ENCODE peak calls at places on chromosomes 5 and 9, in eight cellular contexts. One of them, this sample, is unnamed. For H3K9me3 and H3K4me1, the result is how much of the 10 kb centered on the place peaks cover.

GRCh38 chr9:127873886-127874285 is 3.6 kb downstream of the AK1 start:
- DNase-seq in cardiac muscle cell: peak
- DNase-seq in right atrium auricular region: peak
- DNase-seq in lung: peak
- DNase-seq in body of pancreas: peak
- DNase-seq in HCT116: no peak
- DNase-seq in CD8-positive, alpha-beta T cell: no peak
- DNase-seq in SJSA1: no peak
- DNase-seq in this sample: no peak

GRCh38 chr9:69122391-69123141 is 51.5 kb upstream of the TJP2 start:
- DNase-seq in cardiac muscle cell: peak
- DNase-seq in right atrium auricular region: no peak
- DNase-seq in lung: peak
- DNase-seq in body of pancreas: peak
- DNase-seq in HCT116: peak
- DNase-seq in CD8-positive, alpha-beta T cell: no peak
- DNase-seq in SJSA1: no peak
- DNase-seq in this sample: peak

GRCh38 chr9:91197232-91198181 is 164.2 kb downstream of the AUH start:
- DNase-seq in cardiac muscle cell: peak
- DNase-seq in right atrium auricular region: peak
- DNase-seq in lung: peak
- DNase-seq in body of pancreas: peak
- DNase-seq in HCT116: peak
- DNase-seq in CD8-positive, alpha-beta T cell: no peak
- DNase-seq in SJSA1: no peak
- DNase-seq in this sample: no peak

GRCh38 chr9:78932849-78933627 is 636.1 kb downstream of the PSAT1 start:
- DNase-seq in cardiac muscle cell: peak
- DNase-seq in right atrium auricular region: no peak
- DNase-seq in lung: no peak
- DNase-seq in body of pancreas: no peak
- DNase-seq in HCT116: no peak
- DNase-seq in CD8-positive, alpha-beta T cell: no peak
- DNase-seq in SJSA1: no peak
- DNase-seq in this sample: no peak

GRCh38 chr9:96139592-96140251 is 162.3 kb downstream of the HSD17B3 start:
- DNase-seq in cardiac muscle cell: peak
- DNase-seq in right atrium auricular region: peak
- DNase-seq in lung: peak
- DNase-seq in body of pancreas: no peak
- DNase-seq in HCT116: no peak
- DNase-seq in CD8-positive, alpha-beta T cell: no peak
- DNase-seq in SJSA1: peak
- DNase-seq in this sample: no peak

GRCh38 chr5:45385321-45386058 is 310.7 kb downstream of the HCN1 start:
- DNase-seq in cardiac muscle cell: peak
- DNase-seq in right atrium auricular region: no peak
- DNase-seq in lung: no peak
- DNase-seq in body of pancreas: no peak
- DNase-seq in HCT116: peak
- DNase-seq in CD8-positive, alpha-beta T cell: no peak
- DNase-seq in SJSA1: no peak
- DNase-seq in this sample: no peak

GRCh38 chr5:151742870-151743294 is 15.5 kb downstream of the ATOX1 start:
- DNase-seq in cardiac muscle cell: peak
- DNase-seq in right atrium auricular region: no peak
- DNase-seq in lung: no peak
- DNase-seq in body of pancreas: no peak
- DNase-seq in HCT116: peak
- DNase-seq in CD8-positive, alpha-beta T cell: no peak
- DNase-seq in SJSA1: peak
- DNase-seq in this sample: peak

GRCh38 chr9:99713838-99714306 is 107.8 kb upstream of the NR4A3 start:
- DNase-seq in cardiac muscle cell: no peak
- DNase-seq in right atrium auricular region: no peak
- DNase-seq in lung: no peak
- DNase-seq in body of pancreas: no peak
- DNase-seq in HCT116: no peak
- DNase-seq in CD8-positive, alpha-beta T cell: no peak
- DNase-seq in SJSA1: no peak
- DNase-seq in this sample: no peak

GRCh38 chr5:57566914-57567313 is 84.3 kb upstream of the ACTBL2 start:
- DNase-seq in cardiac muscle cell: peak
- DNase-seq in right atrium auricular region: no peak
- DNase-seq in lung: no peak
- DNase-seq in body of pancreas: no peak
- DNase-seq in HCT116: no peak
- DNase-seq in CD8-positive, alpha-beta T cell: no peak
- DNase-seq in SJSA1: no peak
- DNase-seq in this sample: no peak

GRCh38 chr5:120327180-120327579 is 136.9 kb upstream of the PRR16 start:
- DNase-seq in cardiac muscle cell: peak
- DNase-seq in right atrium auricular region: no peak
- DNase-seq in lung: no peak
- DNase-seq in body of pancreas: no peak
- DNase-seq in HCT116: no peak
- DNase-seq in CD8-positive, alpha-beta T cell: no peak
- DNase-seq in SJSA1: no peak
- DNase-seq in this sample: no peak

GRCh38 chr9:130285271-130285670 is 19.7 kb downstream of the HMCN2 start:
- DNase-seq in cardiac muscle cell: no peak
- DNase-seq in right atrium auricular region: no peak
- DNase-seq in lung: no peak
- DNase-seq in body of pancreas: no peak
- DNase-seq in HCT116: no peak
- DNase-seq in CD8-positive, alpha-beta T cell: no peak
- DNase-seq in SJSA1: no peak
- DNase-seq in this sample: no peak

GRCh38 chr5:76379316-76379715 is 23.8 kb upstream of the IQGAP2 start:
- DNase-seq in cardiac muscle cell: no peak
- DNase-seq in right atrium auricular region: no peak
- DNase-seq in lung: no peak
- DNase-seq in body of pancreas: no peak
- DNase-seq in HCT116: no peak
- DNase-seq in CD8-positive, alpha-beta T cell: no peak
- DNase-seq in SJSA1: no peak
- DNase-seq in this sample: no peak
- H3K4me3 ChIP-seq in cardiac muscle cell: no peak
- H3K4me3 ChIP-seq in right atrium auricular region: no peak
- H3K4me3 ChIP-seq in lung: no peak
- H3K4me3 ChIP-seq in body of pancreas: no peak
- H3K4me3 ChIP-seq in HCT116: no peak
- H3K4me3 ChIP-seq in CD8-positive, alpha-beta T cell: no peak
- H3K4me3 ChIP-seq in SJSA1: no peak
- H3K4me3 ChIP-seq in this sample: no peak

DNA sequence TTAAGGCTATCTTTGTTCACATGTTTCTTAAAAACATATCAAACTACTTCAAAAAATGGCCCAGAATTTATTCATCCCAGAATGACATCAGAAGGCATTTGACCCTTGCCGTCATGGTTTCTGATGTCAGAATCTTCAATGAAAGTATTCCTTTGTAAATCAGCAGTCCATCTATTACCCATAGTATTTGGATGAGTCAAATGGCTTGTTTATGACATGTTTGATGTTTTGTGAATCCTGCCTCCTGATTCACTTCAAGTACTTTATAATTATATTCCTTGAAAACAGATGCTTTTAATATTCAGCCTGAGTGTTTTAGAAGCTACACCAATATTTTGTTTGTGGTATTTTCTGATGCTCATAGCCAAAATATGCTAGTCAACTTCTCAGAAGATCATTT is 200.8 kb upstream of the MEF2C start:
- DNase-seq in cardiac muscle cell: no peak
- DNase-seq in right atrium auricular region: no peak
- DNase-seq in lung: no peak
- DNase-seq in body of pancreas: no peak
- DNase-seq in HCT116: no peak
- DNase-seq in CD8-positive, alpha-beta T cell: no peak
- DNase-seq in SJSA1: no peak
- DNase-seq in this sample: no peak
- H3K9me3 ChIP-seq in cardiac muscle cell: under half
- H3K9me3 ChIP-seq in right atrium auricular region: under half
- H3K9me3 ChIP-seq in lung: under half
- H3K9me3 ChIP-seq in body of pancreas: under half
- H3K9me3 ChIP-seq in HCT116: under half
- H3K9me3 ChIP-seq in CD8-positive, alpha-beta T cell: under half
- H3K9me3 ChIP-seq in SJSA1: under half
- H3K9me3 ChIP-seq in this sample: under half

DNA sequence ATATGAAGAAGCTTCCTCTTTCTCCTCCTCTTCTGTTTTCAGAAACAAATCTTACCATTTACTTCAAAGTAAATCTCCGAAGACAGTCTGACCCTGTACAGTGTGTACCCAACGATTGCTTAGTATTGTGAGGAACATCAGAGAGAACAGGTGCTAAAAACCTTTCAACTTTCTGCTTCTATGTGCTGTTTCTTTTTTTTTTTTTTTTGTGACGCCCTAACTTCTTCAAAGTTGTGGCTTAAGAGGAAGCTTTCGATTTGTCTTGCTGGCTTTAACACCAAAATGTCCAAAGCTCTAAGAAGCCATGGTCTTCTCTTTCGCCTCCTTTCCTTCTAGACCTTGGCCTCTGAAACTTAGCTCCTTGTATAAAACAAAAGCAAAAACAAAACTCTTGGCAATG is 1.2 kb downstream of the TNFSF8 start:
- DNase-seq in cardiac muscle cell: no peak
- DNase-seq in right atrium auricular region: no peak
- DNase-seq in lung: no peak
- DNase-seq in body of pancreas: no peak
- DNase-seq in HCT116: no peak
- DNase-seq in CD8-positive, alpha-beta T cell: no peak
- DNase-seq in SJSA1: no peak
- DNase-seq in this sample: no peak
- H3K4me1 ChIP-seq in cardiac muscle cell: under half
- H3K4me1 ChIP-seq in right atrium auricular region: under half
- H3K4me1 ChIP-seq in lung: under half
- H3K4me1 ChIP-seq in body of pancreas: under half
- H3K4me1 ChIP-seq in HCT116: under half
- H3K4me1 ChIP-seq in CD8-positive, alpha-beta T cell: under half
- H3K4me1 ChIP-seq in SJSA1: under half
- H3K4me1 ChIP-seq in this sample: under half

DNA sequence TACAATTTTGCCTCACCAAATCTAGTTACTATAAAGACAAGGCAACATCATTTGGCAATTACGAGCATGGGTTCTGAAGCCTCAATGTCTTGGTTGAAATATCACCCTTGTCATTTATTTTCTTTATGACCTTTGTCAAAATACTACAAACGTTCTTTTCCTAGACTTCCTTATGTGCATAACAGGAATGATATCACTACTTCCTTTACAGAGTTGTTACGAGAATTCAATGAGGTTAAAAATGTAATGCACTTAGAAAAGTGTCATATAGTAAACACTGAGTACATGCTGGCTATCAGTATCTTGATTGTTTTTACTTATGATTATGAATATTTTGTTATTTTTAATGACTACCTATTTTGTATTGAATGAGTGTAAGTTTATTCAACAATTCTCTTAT is 640.9 kb upstream of the CCNG1 start:
- DNase-seq in cardiac muscle cell: no peak
- DNase-seq in right atrium auricular region: no peak
- DNase-seq in lung: no peak
- DNase-seq in body of pancreas: no peak
- DNase-seq in HCT116: no peak
- DNase-seq in CD8-positive, alpha-beta T cell: no peak
- DNase-seq in SJSA1: no peak
- DNase-seq in this sample: no peak
- H3K4me3 ChIP-seq in cardiac muscle cell: no peak
- H3K4me3 ChIP-seq in right atrium auricular region: no peak
- H3K4me3 ChIP-seq in lung: no peak
- H3K4me3 ChIP-seq in body of pancreas: no peak
- H3K4me3 ChIP-seq in HCT116: no peak
- H3K4me3 ChIP-seq in CD8-positive, alpha-beta T cell: no peak
- H3K4me3 ChIP-seq in SJSA1: no peak
- H3K4me3 ChIP-seq in this sample: no peak

DNA sequence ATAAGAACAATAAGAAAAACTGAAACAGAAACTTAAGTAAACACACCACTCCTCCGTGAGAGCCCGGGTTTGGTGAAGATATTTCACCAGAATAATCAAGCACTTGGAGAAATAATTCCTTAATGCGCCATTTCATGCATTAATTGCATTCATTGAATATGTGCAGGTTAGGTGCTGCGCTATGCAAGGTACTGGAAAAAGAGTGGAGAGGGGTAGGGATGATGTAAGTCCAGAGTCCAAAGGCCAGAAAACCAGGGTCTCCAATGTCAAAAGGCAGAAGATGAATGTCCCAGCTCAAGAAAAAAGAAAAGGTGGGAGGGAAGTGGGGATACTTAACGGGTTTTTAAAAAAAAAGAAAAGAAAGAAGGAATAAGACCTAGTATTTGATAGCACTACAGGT is 669 bp upstream of the ZFP37 start:
- DNase-seq in cardiac muscle cell: no peak
- DNase-seq in right atrium auricular region: no peak
- DNase-seq in lung: no peak
- DNase-seq in body of pancreas: no peak
- DNase-seq in HCT116: no peak
- DNase-seq in CD8-positive, alpha-beta T cell: no peak
- DNase-seq in SJSA1: no peak
- DNase-seq in this sample: no peak
- H3K9me3 ChIP-seq in cardiac muscle cell: under half
- H3K9me3 ChIP-seq in right atrium auricular region: under half
- H3K9me3 ChIP-seq in lung: under half
- H3K9me3 ChIP-seq in body of pancreas: under half
- H3K9me3 ChIP-seq in HCT116: under half
- H3K9me3 ChIP-seq in CD8-positive, alpha-beta T cell: under half
- H3K9me3 ChIP-seq in SJSA1: under half
- H3K9me3 ChIP-seq in this sample: under half

GRCh38 chr9:134435527-134436355 is 109.5 kb downstream of the RXRA start:
- DNase-seq in cardiac muscle cell: peak
- DNase-seq in right atrium auricular region: no peak
- DNase-seq in lung: no peak
- DNase-seq in body of pancreas: no peak
- DNase-seq in HCT116: no peak
- DNase-seq in CD8-positive, alpha-beta T cell: no peak
- DNase-seq in SJSA1: no peak
- DNase-seq in this sample: no peak
- H3K4me1 ChIP-seq in cardiac muscle cell: under half
- H3K4me1 ChIP-seq in right atrium auricular region: under half
- H3K4me1 ChIP-seq in lung: under half
- H3K4me1 ChIP-seq in body of pancreas: under half
- H3K4me1 ChIP-seq in HCT116: under half
- H3K4me1 ChIP-seq in CD8-positive, alpha-beta T cell: under half
- H3K4me1 ChIP-seq in SJSA1: half or more
- H3K4me1 ChIP-seq in this sample: under half

DNA sequence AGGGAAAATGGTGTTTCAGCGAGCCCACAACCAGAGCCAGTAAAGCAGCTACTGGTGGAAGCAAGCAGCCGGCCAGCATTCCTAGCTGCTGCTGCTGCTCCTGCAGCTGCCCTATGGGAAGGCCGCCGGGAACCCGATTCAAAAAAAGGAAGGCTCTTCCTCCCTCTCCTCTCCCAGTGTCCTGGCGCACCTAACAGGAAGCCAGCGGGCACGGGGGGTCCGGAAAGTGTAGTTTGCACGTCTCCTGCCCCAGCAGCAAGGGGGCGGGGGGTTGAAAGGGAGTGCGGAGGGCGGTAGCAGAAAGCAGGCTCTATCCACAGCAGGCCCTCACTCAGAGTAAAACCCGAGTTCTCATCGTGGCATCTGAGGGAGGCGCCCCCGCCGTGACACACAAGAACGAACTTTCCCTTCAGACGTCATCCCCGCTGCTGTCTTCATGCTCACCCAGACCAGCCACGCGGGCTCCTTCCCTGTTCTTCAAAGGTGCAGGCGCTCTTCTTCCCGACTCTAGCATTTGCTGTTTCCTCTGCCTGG is 16.5 kb downstream of the GRXCR2 start:
- DNase-seq in cardiac muscle cell: peak
- DNase-seq in right atrium auricular region: peak
- DNase-seq in lung: no peak
- DNase-seq in body of pancreas: peak
- DNase-seq in HCT116: no peak
- DNase-seq in CD8-positive, alpha-beta T cell: no peak
- DNase-seq in SJSA1: no peak
- DNase-seq in this sample: no peak
- H3K4me3 ChIP-seq in cardiac muscle cell: no peak
- H3K4me3 ChIP-seq in right atrium auricular region: peak
- H3K4me3 ChIP-seq in lung: no peak
- H3K4me3 ChIP-seq in body of pancreas: no peak
- H3K4me3 ChIP-seq in HCT116: no peak
- H3K4me3 ChIP-seq in CD8-positive, alpha-beta T cell: no peak
- H3K4me3 ChIP-seq in SJSA1: no peak
- H3K4me3 ChIP-seq in this sample: no peak